ENCODE peak calls at places on chromosome 12, in four cellular contexts. S is fibroblast of lung, Z is fibroblast of mammary gland, A is psoas muscle. U is an unnamed sample.

GRCh38 chr12:92992041-92992440 is 62.9 kb upstream of the EEA1 start:
- DNase-seq in S (peak), A (no peak), Z (peak), U (no peak)

GRCh38 chr12:106389181-106389580 is 31.6 kb downstream of the POLR3B start:
- DNase-seq in S (no peak), Z (no peak), A (no peak), U (no peak)

GRCh38 chr12:73321776-73322175 is 1049.6 kb downstream of the TRHDE start:
- DNase-seq in A (no peak), S (no peak), Z (no peak), U (no peak)

GRCh38 chr12:52912711-52913423 is 8.0 kb upstream of the KRT8 start:
- DNase-seq in A (no peak), S (no peak), Z (no peak), U (no peak)

GRCh38 chr12:92144631-92145480 is 790 bp downstream of the BTG1 start:
- DNase-seq in A (peak), S (peak), Z (peak), U (peak)

GRCh38 chr12:70919161-70919560 is 1.4 kb downstream of the PTPRR start:
- DNase-seq in S (no peak), Z (no peak), A (no peak), U (no peak)

GRCh38 chr12:95214466-95214865 is 2.8 kb downstream of the FGD6 start:
- DNase-seq in Z (peak), A (no peak), S (no peak), U (no peak)

GRCh38 chr12:107492393-107493134 is 193.0 kb upstream of the PWP1 start:
- DNase-seq in A (no peak), S (no peak), Z (no peak), U (no peak)

GRCh38 chr12:65826513-65827171 is 2.4 kb downstream of the HMGA2 start:
- DNase-seq in S (peak), A (no peak), Z (peak), U (peak)

GRCh38 chr12:92539966-92540791 is 162.6 kb upstream of the PLEKHG7 start:
- DNase-seq in S (no peak), Z (no peak), A (no peak), U (no peak)

GRCh38 chr12:116427200-116427932 is 131.8 kb upstream of the MAP1LC3B2 start:
- DNase-seq in A (no peak), Z (no peak), S (no peak), U (peak)

GRCh38 chr12:32302218-32302826 is 97.0 kb upstream of the FGD4 start:
- DNase-seq in S (peak), Z (peak), A (no peak), U (peak)

GRCh38 chr12:575129-575502 is 88.1 kb downstream of the NINJ2 start:
- DNase-seq in A (peak), Z (peak), S (no peak), U (no peak)

GRCh38 chr12:99915251-99916082 is 69.3 kb downstream of the ANKS1B start:
- DNase-seq in Z (peak), S (no peak), A (no peak), U (peak)

GRCh38 chr12:120365675-120366340 is 3.2 kb downstream of the MSI1 start:
- DNase-seq in S (no peak), Z (no peak), A (no peak), U (no peak)

GRCh38 chr12:91274886-91275285 is 92.3 kb upstream of the DCN start:
- DNase-seq in Z (peak), A (no peak), S (peak), U (no peak)

GRCh38 chr12:25728196-25728595 is 175.1 kb upstream of the LMNTD1 start:
- DNase-seq in Z (no peak), S (peak), A (no peak), U (no peak)

GRCh38 chr12:22473212-22473611 is 71.1 kb downstream of the C2CD5 start:
- DNase-seq in S (no peak), Z (no peak), A (no peak), U (no peak)

GRCh38 chr12:24011927-24012326 is 62.5 kb upstream of the SOX5 start:
- DNase-seq in A (no peak), S (no peak), Z (no peak), U (no peak)

GRCh38 chr12:82919365-82920054 is 232.8 kb downstream of the TMTC2 start:
- DNase-seq in Z (no peak), S (no peak), A (no peak), U (no peak)

GRCh38 chr12:109728921-109729836 is 15.6 kb downstream of the FAM222A start:
- DNase-seq in Z (no peak), S (no peak), A (no peak), U (no peak)

GRCh38 chr12:66269757-66270383 is 32.4 kb upstream of the HELB start:
- DNase-seq in S (peak), Z (peak), A (no peak), U (peak)

GRCh38 chr12:92927436-92928116 is 1.5 kb downstream of the EEA1 start:
- DNase-seq in S (peak), Z (peak), A (no peak), U (peak)

GRCh38 chr12:45355750-45356149 is 139.9 kb downstream of the ANO6 start:
- DNase-seq in Z (no peak), S (no peak), A (no peak), U (no peak)

GRCh38 chr12:109932878-109933503 is 32.9 kb downstream of the TCHP start:
- DNase-seq in A (no peak), Z (no peak), S (peak), U (no peak)

GRCh38 chr12:12896261-12896660 is 4.9 kb downstream of the GPRC5A start:
- DNase-seq in Z (peak), A (no peak), S (peak), U (peak)

GRCh38 chr12:18443768-18444437 is 182.6 kb downstream of the PIK3C2G start:
- DNase-seq in Z (no peak), S (no peak), A (no peak), U (no peak)

GRCh38 chr12:84161296-84161695 is 751.3 kb downstream of the SLC6A15 start:
- DNase-seq in A (no peak), Z (peak), S (peak), U (no peak)

GRCh38 chr12:120290541-120291312 is 976 bp downstream of the RNU4-2 start:
- DNase-seq in S (no peak), A (no peak), Z (peak), U (no peak)

GRCh38 chr12:78229491-78230209 is 399.0 kb downstream of the NAV3 start:
- DNase-seq in S (peak), Z (peak), A (no peak), U (peak)

GRCh38 chr12:90801776-90802175 is 153.2 kb downstream of the CCER1 start:
- DNase-seq in Z (peak), S (peak), A (no peak), U (no peak)

GRCh38 chr12:48979602-48980388 is 1.7 kb downstream of the WNT1 start:
- DNase-seq in A (peak), Z (no peak), S (no peak), U (no peak)

GRCh38 chr12:75482636-75483035 is 2.1 kb downstream of the GLIPR1 start:
- DNase-seq in A (no peak), S (no peak), Z (peak), U (no peak)

GRCh38 chr12:18799561-18799960 is 61.6 kb downstream of the CAPZA3 start:
- DNase-seq in Z (peak), A (no peak), S (peak), U (peak)

GRCh38 chr12:53299101-53299453 is 418 bp upstream of the MYG1 start:
- DNase-seq in Z (peak), A (no peak), S (peak), U (peak)

GRCh38 chr12:48910196-48910595 is 15.1 kb downstream of the FKBP11 start:
- DNase-seq in A (no peak), S (no peak), Z (no peak), U (no peak)

GRCh38 chr12:43550831-43551270 is 1.2 kb downstream of the ADAMTS20 start:
- DNase-seq in Z (no peak), S (peak), A (no peak), U (no peak)

GRCh38 chr12:57815177-57816000 is 3.1 kb downstream of the AVIL start:
- DNase-seq in S (no peak), Z (no peak), A (no peak), U (no peak)

DNA sequence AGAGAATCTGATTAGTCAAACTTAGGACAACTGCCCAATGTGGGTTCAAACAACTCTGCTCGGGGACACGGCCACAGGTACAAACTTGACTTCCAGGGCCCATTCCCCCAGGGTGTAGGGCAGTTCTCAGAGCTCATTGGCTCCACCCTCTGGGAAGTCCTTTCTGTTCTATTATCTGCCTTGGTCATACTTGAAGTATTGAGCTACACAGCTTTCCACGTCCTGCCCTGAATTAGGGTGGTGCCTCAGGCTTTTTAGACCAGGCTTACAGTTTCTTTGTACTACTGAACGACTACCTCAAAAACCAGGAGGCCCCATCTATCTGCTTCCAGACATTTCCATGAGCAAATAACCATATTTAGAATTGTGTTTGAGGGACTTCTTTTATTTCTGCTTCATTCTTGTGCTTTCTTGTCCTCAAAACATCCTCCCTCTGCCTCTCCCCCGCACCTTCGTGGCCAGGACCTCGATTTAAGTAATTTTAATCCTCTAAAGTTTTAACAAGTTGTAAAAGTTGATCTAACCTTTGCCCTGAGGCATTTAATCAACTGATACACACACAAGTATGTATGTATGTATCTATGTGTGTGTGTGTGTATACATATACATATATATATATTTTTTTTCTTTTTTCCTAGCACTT is 281.8 kb upstream of the AMIGO2 start:
- DNase-seq in Z (no peak), A (no peak), S (no peak), U (no peak)
- TF ChIP-seq CTCF in Z (no peak), A (no peak), S (no peak), U (no peak)

GRCh38 chr12:131836193-131836592 is 8.0 kb downstream of the MMP17 start:
- DNase-seq in Z (no peak), A (no peak), S (peak), U (no peak)
- TF ChIP-seq CTCF in Z (peak), A (no peak), S (peak), U (peak)

GRCh38 chr12:76879710-76880025 is 849 bp upstream of the CSRP2 start:
- DNase-seq in S (no peak), A (no peak), Z (no peak), U (no peak)

GRCh38 chr12:76881152-76881551 is 2.3 kb upstream of the CSRP2 start:
- DNase-seq in A (no peak), S (no peak), Z (no peak), U (no peak)

GRCh38 chr12:76880156-76881023 is 1.6 kb upstream of the CSRP2 start:
- DNase-seq in S (peak), Z (no peak), A (no peak), U (no peak)

GRCh38 chr12:76878045-76878898 is 547 bp downstream of the CSRP2 start:
- DNase-seq in A (peak), S (peak), Z (no peak), U (no peak)

DNA sequence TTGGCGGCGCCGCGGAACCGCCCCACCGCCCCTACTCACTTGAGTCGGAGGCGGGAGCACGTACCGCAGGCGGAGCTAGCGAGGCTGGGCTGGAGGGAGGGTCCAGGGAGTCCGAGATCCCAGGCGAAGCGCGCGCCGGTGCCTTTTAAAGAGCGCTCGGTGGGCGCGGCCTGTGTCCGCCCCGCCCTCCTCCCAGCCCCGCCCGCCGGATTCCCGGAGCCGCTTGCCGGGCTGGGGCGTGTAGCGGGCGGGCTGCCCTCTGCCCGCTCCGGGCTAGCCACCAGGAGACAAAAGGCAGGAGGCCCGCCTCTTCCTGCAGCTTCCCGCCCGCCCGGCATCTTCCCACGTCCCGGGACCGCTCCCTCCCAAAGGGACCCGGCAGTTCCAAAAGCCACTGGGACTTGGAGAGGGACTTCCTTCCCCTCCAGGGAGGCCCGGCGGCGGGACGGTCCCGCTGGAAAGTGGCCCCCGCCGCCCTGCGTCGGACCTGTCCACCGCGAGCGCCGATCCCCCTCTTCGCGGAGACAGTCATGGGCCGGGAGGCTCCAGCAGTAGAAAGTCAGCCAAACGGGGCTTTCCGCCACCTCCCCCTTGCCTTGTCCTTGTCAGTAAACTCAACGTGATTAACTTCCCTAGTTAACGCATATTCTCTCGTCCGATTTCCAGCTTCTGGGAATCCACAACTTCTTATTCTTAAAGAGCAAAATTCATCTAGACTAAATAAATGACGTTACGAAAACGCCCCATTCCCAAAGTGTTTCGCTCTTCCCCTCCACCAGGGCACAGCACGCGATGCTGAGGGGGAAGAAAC is at the start of gene CSRP2:
- DNase-seq in S (peak), A (peak), Z (peak), U (peak)
- TF ChIP-seq CTCF in S (peak), A (peak), Z (peak), U (peak)

GRCh38 chr12:94198872-94199271 is 50.5 kb downstream of the PLXNC1 start:
- DNase-seq in A (no peak), S (no peak), Z (no peak), U (no peak)
- TF ChIP-seq CTCF in A (no peak), S (no peak), Z (no peak), U (no peak)

DNA sequence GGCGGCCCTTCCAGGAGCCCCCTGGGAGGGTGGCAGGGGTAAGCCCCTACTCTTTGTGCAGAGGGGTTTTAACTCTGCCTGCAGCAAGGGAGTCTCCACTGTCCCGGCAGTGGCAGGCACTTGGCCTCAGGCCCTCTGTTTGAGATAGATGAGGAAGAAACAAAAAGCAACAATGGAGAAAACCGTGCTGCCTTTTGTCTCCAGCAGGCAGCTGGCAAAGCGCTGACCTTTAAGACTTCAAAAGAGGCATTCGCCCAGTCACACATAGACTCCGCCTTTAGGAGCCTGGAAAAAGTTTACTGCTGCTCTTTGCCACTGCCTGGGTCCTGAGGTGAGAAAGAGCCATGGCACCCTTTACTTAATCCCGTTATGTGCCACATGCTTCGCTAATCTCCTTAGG is 158.2 kb upstream of the NTF3 start:
- DNase-seq in A (no peak), S (no peak), Z (no peak), U (no peak)
- TF ChIP-seq CTCF in A (no peak), S (no peak), Z (no peak), U (no peak)

GRCh38 chr12:121946313-121947025 is 28.1 kb downstream of the CFAP251 start:
- DNase-seq in A (no peak), S (no peak), Z (no peak), U (no peak)

GRCh38 chr12:121953695-121954094 is 35.3 kb downstream of the CFAP251 start:
- DNase-seq in A (no peak), S (no peak), Z (no peak), U (no peak)

GRCh38 chr12:121953293-121953692 is 34.9 kb downstream of the CFAP251 start:
- DNase-seq in A (no peak), Z (no peak), S (no peak), U (no peak)

GRCh38 chr12:121947966-121948365 is 29.6 kb downstream of the CFAP251 start:
- DNase-seq in Z (no peak), S (peak), A (no peak), U (no peak)

GRCh38 chr12:121949643-121950397 is 31.4 kb downstream of the CFAP251 start:
- DNase-seq in Z (peak), A (no peak), S (peak), U (peak)
- TF ChIP-seq CTCF in Z (no peak), A (no peak), S (no peak), U (no peak)

DNA sequence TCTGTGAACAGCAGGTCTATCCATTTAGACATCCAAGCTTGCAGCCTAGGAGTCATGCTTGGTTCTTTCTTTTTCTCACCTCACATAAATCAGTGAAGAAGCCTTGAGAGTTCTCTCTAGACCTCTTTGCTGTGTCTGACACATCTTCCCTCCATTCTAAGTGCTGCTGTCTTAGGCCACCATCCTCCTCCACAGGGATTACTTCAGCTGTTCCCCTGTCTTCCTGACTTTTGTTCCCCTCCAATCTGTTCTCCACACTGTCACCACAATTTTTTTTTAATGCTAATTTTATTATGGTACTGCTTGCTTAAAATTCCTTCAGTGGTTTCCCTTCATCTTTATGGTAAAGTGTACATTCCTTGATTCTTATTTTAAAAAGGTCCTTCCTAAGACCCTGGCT is 71.8 kb downstream of the DERA start:
- DNase-seq in Z (no peak), A (no peak), S (no peak), U (no peak)
- TF ChIP-seq CTCF in Z (no peak), A (no peak), S (no peak), U (no peak)

DNA sequence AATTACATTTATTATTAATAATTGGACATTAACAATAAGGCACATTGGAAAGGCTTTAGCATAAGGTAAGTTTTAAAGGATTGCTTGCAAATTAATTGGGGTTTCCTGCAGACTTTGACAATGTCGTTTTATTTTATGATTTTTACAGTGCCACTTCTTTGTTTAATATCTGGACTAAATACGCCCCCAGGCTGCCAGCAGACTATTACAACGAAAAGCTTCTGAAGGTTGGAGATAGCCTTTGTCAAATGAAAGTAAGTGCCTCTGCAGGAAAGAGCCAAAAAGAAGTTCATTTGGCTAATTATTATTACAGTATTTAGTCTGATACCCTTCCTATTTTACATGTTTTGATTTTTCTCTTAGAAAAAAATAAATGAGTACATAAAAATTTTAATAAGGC is 11.3 kb downstream of the CFAP54 start:
- DNase-seq in Z (peak), S (peak), A (no peak), U (peak)
- TF ChIP-seq CTCF in Z (peak), S (no peak), A (peak), U (peak)

GRCh38 chr12:6370994-6371754 is 4.2 kb downstream of the SCNN1A start:
- DNase-seq in Z (peak), A (no peak), S (peak), U (peak)
- TF ChIP-seq CTCF in Z (peak), A (no peak), S (no peak), U (peak)

DNA sequence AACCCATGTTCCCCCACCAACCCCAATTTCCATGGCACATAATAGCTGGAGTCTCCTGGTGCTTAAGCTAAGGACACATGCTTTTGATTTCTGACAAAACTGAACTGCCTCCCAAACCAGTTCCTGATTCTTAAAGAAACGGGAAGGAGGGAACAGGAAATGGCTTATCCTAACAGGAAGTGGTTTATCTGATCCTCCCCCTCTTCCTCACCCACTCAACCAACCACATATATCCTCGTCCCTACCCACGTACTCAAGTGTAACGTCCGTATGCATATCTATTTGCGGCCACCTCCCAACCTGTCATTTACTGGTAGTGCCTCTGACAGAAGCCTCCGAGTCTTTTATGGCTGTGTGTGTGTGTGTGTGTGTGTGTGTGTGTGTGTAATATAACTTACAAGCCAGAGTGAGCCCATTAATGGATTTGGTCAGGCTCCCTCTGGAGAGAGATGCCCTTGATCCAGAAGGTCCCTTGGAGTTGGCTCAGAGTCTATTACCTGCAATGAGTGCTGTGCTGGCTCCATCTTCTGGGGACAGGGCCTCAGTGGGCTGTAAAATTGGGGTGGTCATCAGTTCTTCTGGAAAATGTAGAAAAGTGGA is 7.7 kb downstream of the DAZAP2 start:
- DNase-seq in A (no peak), S (peak), Z (peak), U (no peak)
- TF ChIP-seq CTCF in A (no peak), S (no peak), Z (peak), U (no peak)

U was measured in HFFc6.